ENCODE peak calls at places on chromosome 10, in ten cellular contexts. V is GM10248, T is right lobe of liver, Z is foreskin keratinocyte, C is body of pancreas, W is nephron progenitor cell, H is heart left ventricle, A is mesothelial cell of epicardium, Y is lower lobe of right lung, G is tibial artery. F is an unnamed sample.
A peak's percentile ranks its signal among the peaks of the same experiment; 100 is the strongest.

GRCh38 chr10:125060038-125060437 is 100.3 kb downstream of the CTBP2 start:
- DNase-seq in Z (no peak), G (no peak), T (no peak), V (no peak), Y (no peak), W (no peak), H (no peak), A (no peak), C (no peak), F (no peak)

GRCh38 chr10:129881641-129882040 is 82.4 kb downstream of the EBF3 start:
- DNase-seq in C (no peak), H (no peak), T (no peak), A (no peak), V (no peak), Z (no peak), W (no peak), G (no peak), Y (no peak), F (no peak)

GRCh38 chr10:873020-873419 is 58.5 kb downstream of the LARP4B start:
- DNase-seq in V (no peak), C (no peak), Z (no peak), Y (no peak), W (no peak), H (peak; percentile 54), A (no peak), T (no peak), G (no peak), F (no peak)

GRCh38 chr10:73992899-73993788 is 4.8 kb upstream of the VCL start:
- DNase-seq in T (no peak), Z (no peak), C (no peak), W (no peak), H (no peak), V (no peak), G (no peak), A (no peak), Y (no peak), F (no peak)

GRCh38 chr10:18793951-18794350 is 134.7 kb downstream of the ARL5B start:
- DNase-seq in T (no peak), Y (no peak), A (no peak), H (no peak), W (no peak), V (no peak), G (no peak), Z (no peak), C (no peak), F (no peak)

GRCh38 chr10:130337696-130338587 is 201.8 kb downstream of the GLRX3 start:
- DNase-seq in V (no peak), Z (no peak), G (no peak), Y (no peak), C (no peak), W (no peak), T (no peak), H (no peak), A (no peak), F (no peak)

GRCh38 chr10:92241158-92241500 is 49.7 kb downstream of the CPEB3 start:
- DNase-seq in H (no peak), C (peak; percentile 62), Z (no peak), W (peak; percentile 15), G (no peak), V (no peak), A (no peak), Y (no peak), T (no peak), F (no peak)

GRCh38 chr10:33337335-33337854 is 2.9 kb upstream of the NRP1 start:
- DNase-seq in T (no peak), V (no peak), Y (no peak), C (peak; percentile 22), G (no peak), H (peak; percentile 59), Z (no peak), A (no peak), W (peak; percentile 17), F (no peak)

DNA sequence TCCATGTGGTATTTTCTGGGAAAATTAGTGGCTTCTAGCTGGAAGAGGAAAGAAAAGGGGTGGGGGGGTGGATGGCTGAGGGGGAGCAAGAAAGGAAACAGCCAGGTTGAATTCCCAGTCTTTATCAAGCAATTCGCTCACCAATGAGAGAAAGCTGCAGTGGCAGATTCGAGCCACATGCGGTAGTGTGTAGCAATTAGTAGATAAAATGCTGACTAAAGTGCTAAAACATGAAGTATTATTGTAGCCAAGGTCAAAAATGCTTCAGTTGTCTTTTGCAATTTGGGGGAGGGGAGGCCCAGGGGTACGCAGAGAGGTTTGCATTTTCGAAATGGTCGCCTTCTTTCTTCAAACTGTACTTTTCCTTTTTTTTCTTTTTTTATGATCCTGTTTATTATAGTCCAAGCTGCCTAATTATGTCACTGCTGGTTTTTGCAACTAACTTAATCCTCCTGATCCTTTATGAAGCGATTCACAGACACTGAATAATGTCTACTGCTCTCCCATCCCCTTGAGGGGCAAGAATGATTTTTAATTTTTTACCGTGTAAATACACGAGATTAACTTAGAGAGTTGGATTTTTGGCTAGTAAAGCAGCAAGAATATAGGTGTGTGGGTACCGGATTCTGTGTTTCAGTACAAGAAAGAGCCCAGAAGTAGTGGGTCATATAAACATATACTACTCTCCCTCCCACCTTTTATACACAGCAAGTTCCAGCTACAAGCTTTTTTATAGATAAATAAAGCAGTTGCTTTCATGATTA is 3.6 kb upstream of the ARID5B start:
- DNase-seq in H (peak; percentile 38), W (peak; percentile 24), A (no peak), T (peak; percentile 41), C (peak; percentile 84), Y (peak; percentile 56), V (no peak), G (no peak), Z (no peak), F (no peak)
- TF ChIP-seq CTCF in H (peak; percentile 20), W (no peak), A (no peak), T (peak; percentile 40), C (peak; percentile 26), Y (peak; percentile 30), V (no peak), G (peak; percentile 39), Z (peak; percentile 50), F (no peak)

GRCh38 chr10:13706175-13706574 is 119.4 kb downstream of the PRPF18 start:
- DNase-seq in W (no peak), T (no peak), A (no peak), H (no peak), Y (no peak), V (no peak), Z (no peak), G (no peak), C (no peak), F (no peak)

GRCh38 chr10:13708256-13708990 is 121.7 kb downstream of the PRPF18 start:
- DNase-seq in T (no peak), Z (no peak), A (no peak), G (no peak), C (peak; percentile 39), W (no peak), H (no peak), V (no peak), Y (no peak), F (no peak)

GRCh38 chr10:13705526-13706169 is 118.9 kb downstream of the PRPF18 start:
- DNase-seq in W (no peak), H (no peak), Y (no peak), T (no peak), G (no peak), Z (no peak), C (peak; percentile 28), V (no peak), A (no peak), F (no peak)

GRCh38 chr10:13706604-13707003 is 119.8 kb downstream of the PRPF18 start:
- DNase-seq in Z (no peak), V (no peak), A (no peak), W (no peak), H (no peak), G (no peak), T (no peak), C (peak; percentile 34), Y (no peak), F (no peak)

DNA sequence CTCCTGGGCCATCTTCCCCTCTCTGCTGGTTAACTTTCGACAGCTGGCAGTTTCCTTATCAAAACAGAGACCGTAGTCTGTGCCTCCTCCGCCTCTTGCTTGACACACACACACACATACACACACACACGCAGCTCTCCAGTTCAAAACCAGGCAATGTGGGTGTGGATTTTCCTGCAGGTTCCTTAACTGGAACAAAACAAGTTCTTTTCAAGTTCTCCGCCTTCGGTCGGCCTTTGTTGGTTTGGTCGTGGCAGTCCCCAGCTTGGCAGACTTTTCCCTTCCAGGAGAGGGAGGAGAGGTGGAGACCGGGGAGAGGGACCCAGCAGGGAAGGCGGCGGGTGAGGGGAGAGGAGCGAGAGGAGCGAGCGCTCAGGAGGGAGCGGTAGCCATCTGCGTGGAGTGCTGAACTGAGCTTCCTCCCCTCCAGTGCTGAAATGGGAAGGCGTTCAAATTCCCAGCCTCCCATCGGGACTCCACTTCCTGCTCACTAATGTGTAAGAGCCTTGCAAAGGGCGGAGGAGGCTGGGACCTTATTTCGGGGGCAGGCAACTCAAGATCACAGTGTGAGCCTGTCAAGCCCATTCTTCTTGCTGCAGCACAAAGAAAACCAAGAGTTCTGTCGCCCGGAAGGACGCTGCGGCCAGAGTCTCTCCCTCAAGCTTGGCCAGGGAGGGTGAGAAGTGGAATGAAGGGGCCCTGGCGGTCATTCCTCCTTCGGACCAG is 120.6 kb downstream of the PRPF18 start:
- DNase-seq in Y (peak; percentile 58), W (peak; percentile 64), C (peak; percentile 82), V (peak; percentile 61), T (peak; percentile 71), H (peak; percentile 93), Z (no peak), A (peak; percentile 48), G (peak; percentile 85), F (peak; percentile 50)
- TF ChIP-seq CTCF in Y (no peak), W (no peak), C (no peak), V (no peak), T (no peak), H (no peak), Z (no peak), A (no peak), G (no peak), F (no peak)

GRCh38 chr10:84593546-84593945 is 265.2 kb downstream of the CCSER2 start:
- DNase-seq in A (no peak), C (no peak), H (no peak), Y (no peak), T (no peak), V (no peak), W (no peak), Z (no peak), G (peak; percentile 17), F (no peak)

GRCh38 chr10:84603971-84604370 is 275.6 kb downstream of the CCSER2 start:
- DNase-seq in A (no peak), V (no peak), T (no peak), C (no peak), H (no peak), Z (no peak), Y (no peak), W (no peak), G (peak; percentile 45), F (no peak)

GRCh38 chr10:84600947-84601346 is 272.6 kb downstream of the CCSER2 start:
- DNase-seq in V (no peak), Y (no peak), W (no peak), H (no peak), T (no peak), C (no peak), A (no peak), G (peak; percentile 16), Z (no peak), F (no peak)

GRCh38 chr10:84599254-84599653 is 270.9 kb downstream of the CCSER2 start:
- DNase-seq in H (no peak), W (no peak), G (no peak), Y (no peak), A (no peak), V (no peak), C (no peak), Z (no peak), T (no peak), F (no peak)
- TF ChIP-seq CTCF in H (no peak), W (no peak), G (no peak), Y (no peak), A (no peak), V (no peak), C (no peak), Z (peak; percentile 3), T (no peak), F (no peak)

GRCh38 chr10:27225642-27226257 is 14.8 kb downstream of the ACBD5 start:
- DNase-seq in T (no peak), Z (no peak), A (no peak), G (no peak), Y (no peak), W (no peak), C (no peak), V (no peak), H (no peak), F (no peak)
- TF ChIP-seq CTCF in T (no peak), Z (no peak), A (no peak), G (no peak), Y (no peak), W (no peak), C (no peak), V (no peak), H (no peak), F (no peak)

F was measured in GM20000.